ENCODE peak calls at places on chromosomes 6 and 20, in four cellular contexts. Z is right lobe of liver, H is uterus, Q is IMR-90. X is an unnamed sample. For H3K9me3, the result is how much of the 10 kb centered on the place peaks cover.

GRCh38 chr6:134930463-134930862 is 19.4 kb downstream of the ALDH8A1 start:
- DNase-seq in Z (peak), Q (no peak), H (no peak), X (no peak)

GRCh38 chr6:111646942-111647341 is 41.3 kb upstream of the TRAF3IP2 start:
- DNase-seq in Z (no peak), Q (peak), H (peak), X (no peak)

GRCh38 chr20:48690888-48691287 is 136.9 kb downstream of the PREX1 start:
- DNase-seq in Z (peak), H (no peak), Q (peak), X (peak)

GRCh38 chr6:127900935-127901334 is at the start of gene THEMIS:
- DNase-seq in H (no peak), Z (no peak), Q (no peak), X (peak)

GRCh38 chr20:51551186-51551585 is 8.7 kb upstream of the NFATC2 start:
- DNase-seq in H (no peak), Q (no peak), Z (no peak), X (no peak)

GRCh38 chr6:41640436-41640835 is 2.2 kb downstream of the MDFI start:
- DNase-seq in Z (no peak), Q (no peak), H (no peak), X (no peak)

GRCh38 chr20:3705970-3706739 is 6.2 kb downstream of the SIGLEC1 start:
- DNase-seq in H (no peak), Z (peak), Q (no peak), X (no peak)

GRCh38 chr6:88914180-88914579 is 49.2 kb downstream of the RNGTT start:
- DNase-seq in Q (no peak), Z (no peak), H (no peak), X (no peak)

GRCh38 chr6:110328231-110328630 is 29.9 kb downstream of the METTL24 start:
- DNase-seq in H (no peak), Q (peak), Z (no peak), X (no peak)

GRCh38 chr6:125050663-125051318 is 88.6 kb downstream of the RNF217 start:
- DNase-seq in H (no peak), Q (peak), Z (no peak), X (no peak)

DNA sequence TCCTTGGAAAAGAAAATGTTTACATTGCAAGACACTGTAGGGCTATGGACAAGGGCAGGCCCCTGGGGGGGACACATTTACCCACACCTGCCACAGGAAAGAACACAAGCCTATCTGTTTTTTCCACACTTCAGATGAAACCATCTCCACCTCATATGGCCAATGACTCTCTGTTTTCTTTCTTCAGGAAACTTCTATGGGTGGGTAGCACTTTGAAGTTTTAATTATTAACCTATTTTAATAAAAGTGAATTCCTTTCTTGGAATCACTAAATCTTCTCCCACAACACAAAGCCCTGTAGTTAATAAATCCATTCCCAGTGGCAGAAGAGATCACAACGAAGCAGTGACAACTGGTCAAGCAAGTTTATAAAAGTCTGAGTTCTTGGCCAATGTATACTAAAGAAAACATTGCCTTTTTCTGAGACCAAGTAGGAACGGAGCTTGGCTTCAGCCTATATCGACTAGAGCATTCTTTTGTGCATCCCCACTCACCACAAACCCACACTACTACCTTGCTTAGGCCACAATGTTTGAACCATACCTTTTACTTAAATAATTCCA is 125.1 kb upstream of the CARMIL1 start:
- DNase-seq in H (no peak), Q (no peak), Z (no peak), X (no peak)
- H3K9me3 ChIP-seq in H (under half), Q (under half), Z (under half), X (under half)

DNA sequence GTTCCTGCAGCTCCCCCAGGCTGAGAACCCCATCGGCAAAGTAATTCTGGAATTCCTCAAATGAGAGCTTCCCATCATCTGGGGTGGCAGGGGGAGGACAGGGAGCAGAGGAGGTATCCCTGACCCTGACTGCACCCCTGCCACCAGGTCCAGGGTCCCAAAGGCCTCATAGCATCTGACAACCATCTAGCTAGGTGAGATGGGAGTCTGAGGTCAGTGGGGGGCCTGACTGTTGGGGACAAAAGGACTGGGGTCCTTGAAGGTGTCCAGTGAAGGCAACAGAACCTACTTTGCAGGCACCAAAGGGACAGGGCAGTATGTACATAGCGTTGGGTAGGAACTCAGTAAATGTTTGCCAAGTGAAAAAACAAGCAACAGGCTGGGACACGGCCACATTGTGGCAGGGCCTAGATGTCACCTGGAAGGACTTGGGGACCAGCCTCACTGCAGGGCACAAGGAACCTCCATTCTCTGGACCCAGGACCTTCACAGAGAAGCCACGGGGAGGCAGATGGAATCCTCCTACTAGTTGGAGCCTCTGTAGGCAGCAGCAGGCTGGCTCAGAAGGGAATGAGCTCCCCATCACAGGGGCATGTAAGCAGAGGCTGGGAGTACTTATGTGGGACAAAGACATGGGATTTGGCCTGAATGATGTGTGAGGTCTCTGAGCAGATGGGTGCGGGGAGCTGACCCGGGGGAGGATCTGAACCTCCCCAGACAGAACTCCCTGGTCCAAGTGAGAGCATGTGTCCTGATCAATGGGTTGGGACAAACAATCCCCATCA is 3.3 kb downstream of the NECAB3 start:
- DNase-seq in H (no peak), Q (no peak), Z (no peak), X (no peak)
- H3K27ac ChIP-seq in H (no peak), Q (no peak), Z (no peak), X (no peak)

DNA sequence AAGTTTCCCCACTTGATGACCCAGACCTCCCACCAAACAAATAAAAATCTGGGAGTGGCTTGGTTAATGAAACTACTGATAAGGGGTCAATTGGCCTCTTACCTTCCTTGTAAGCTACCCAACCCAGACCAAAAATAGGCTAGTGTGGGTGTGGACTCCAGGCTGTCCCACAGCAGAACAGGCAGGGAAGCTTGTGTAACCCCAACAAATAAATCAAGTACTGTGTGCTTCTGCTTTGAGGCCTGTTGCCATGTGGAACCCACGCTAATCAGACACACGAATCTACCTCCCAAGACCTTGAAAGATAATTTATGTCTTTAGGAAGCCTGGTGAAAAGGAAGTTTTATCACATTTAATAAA is 33.7 kb upstream of the PAQR8 start:
- DNase-seq in H (no peak), Q (no peak), Z (no peak), X (no peak)
- TF ChIP-seq POLR2A in H (no peak), Q (no peak), Z (no peak), X (no peak)

GRCh38 chr20:47524385-47524784 is 22.7 kb downstream of the NCOA3 start:
- DNase-seq in Q (no peak), H (no peak), Z (no peak), X (no peak)

GRCh38 chr20:47527004-47527800 is 25.5 kb downstream of the NCOA3 start:
- DNase-seq in Z (no peak), Q (no peak), H (no peak), X (no peak)

GRCh38 chr20:47515843-47516242 is 14.2 kb downstream of the NCOA3 start:
- DNase-seq in Q (no peak), H (no peak), Z (no peak), X (no peak)

DNA sequence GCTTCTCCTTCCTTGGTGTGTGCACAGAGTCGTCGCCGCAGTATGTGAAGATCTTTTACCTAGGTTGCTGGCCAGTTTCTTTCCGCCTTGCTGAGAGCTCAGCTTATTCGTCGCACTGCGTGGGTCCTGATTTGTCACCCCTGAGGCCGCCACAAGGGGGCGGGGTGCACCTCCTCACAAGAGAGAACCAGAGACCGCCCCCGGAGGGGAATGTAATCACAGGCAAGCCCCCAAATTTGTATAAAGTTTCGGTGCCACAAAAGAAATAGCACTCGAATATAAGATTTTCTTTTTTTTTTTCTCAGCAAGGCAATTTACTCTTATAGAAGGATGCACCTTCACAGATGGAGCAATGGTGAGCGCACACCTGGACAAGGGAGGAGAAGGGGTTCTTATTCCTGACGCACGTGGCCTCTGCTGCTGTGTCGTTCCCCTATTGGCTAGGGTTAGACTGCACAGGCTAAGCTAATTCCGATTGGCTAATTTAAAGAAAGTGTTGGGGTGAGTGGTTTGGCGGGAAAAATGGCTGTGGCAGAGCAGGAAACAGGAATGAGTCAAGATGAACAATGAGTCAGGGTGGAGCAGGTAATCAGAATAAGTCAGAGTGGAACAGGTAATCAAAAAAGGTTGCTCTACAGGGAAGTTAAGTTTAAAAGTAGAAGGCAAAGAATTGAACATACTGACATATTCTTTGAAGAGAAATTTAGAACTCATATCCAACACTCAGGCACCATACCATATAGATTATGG is 19.5 kb downstream of the NCOA3 start:
- DNase-seq in Z (no peak), H (no peak), Q (no peak), X (no peak)
- H3K9me3 ChIP-seq in Z (under half), H (under half), Q (under half), X (under half)

DNA sequence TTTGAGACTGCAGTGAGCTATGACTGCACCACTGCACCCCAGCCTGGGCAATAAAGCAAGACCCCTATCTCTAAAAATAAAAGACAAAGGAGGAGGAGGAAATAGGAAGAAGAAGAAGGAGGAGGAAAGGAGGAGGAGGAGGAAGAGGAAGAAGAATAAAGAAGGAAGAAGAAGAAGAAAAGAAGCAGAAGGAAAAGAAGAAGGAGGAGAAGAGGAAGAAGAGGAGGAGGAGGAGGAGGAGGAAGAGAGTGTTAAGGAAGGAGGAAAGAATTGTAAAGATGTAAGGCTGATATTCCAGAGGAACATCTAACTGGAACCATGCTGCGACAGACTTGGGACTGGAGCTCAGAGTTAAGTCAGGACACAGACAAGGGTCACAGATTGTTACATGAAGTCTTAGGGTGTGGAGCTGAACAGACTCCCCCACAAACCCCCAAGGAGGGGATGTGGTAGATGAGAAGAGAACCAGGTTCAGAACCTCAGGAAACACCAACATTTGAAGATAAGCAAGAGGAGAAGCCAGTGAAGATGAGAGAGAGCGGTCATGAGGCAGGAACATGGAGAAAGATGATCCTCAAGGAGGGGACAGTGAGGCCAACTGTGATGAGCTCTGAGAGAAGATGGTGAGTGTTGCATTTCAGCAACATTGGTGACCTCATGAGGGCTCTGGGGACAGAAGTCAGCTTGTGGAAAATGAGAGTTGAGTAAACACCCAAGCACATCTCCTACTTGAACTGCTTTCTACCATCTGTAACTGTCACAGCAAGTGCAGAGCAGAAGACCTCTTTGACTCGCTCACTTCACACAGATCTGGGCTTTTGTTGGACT is 118.2 kb downstream of the CD164 start:
- DNase-seq in H (no peak), Q (no peak), Z (no peak), X (no peak)
- H3K27ac ChIP-seq in H (no peak), Q (no peak), Z (no peak), X (no peak)

GRCh38 chr20:31595380-31595653 is 9.8 kb upstream of the ID1 start:
- DNase-seq in H (no peak), Z (no peak), Q (no peak), X (no peak)

GRCh38 chr20:31597483-31597858 is 7.6 kb upstream of the ID1 start:
- DNase-seq in H (no peak), Z (no peak), Q (no peak), X (no peak)

GRCh38 chr20:31594558-31595379 is 10.3 kb upstream of the ID1 start:
- DNase-seq in Z (no peak), Q (no peak), H (no peak), X (no peak)

GRCh38 chr20:31596831-31597482 is 8.1 kb upstream of the ID1 start:
- DNase-seq in H (no peak), Q (no peak), Z (no peak), X (no peak)

DNA sequence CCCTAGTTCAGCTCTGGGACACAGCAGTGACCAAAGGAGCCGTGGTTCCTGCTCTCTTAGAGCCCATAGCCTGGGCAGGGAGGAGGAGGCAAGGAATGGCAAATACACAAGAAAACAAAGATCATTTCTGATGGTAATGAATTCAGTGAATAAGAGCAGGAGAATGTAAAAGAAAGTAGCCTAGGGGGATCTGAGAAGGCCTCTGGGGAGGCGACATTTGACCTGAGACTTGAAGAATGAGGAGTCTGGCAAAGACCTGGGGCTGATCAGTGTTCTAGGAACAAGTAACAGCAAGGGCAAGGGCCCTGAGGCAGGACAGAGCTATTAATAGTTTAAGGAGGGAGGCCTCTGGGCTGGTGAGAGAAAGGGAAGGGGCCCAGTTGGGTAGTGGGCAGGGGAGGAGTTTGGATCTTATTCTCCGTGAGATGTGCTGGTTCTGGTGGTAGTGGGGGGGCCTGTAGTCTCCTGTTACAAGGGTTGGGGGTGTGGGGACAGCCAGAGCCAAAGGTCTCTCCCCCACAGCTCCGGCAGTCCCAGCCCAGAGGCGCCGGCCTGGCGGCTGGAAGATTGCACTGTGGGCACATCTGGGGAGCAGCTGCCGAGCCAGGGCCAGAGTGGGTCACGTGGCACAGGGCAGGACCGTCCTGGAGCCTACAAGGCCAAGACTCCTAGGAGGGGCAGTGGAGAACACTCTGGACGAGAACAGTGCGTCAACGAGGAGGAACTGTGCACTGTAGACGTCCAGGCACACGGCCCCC is 9.3 kb upstream of the ID1 start:
- DNase-seq in Q (peak), H (peak), Z (peak), X (peak)
- TF ChIP-seq POLR2A in Q (peak), H (no peak), Z (no peak), X (peak)

GRCh38 chr6:106807946-106808611 is 166.4 kb downstream of the CD24 start:
- DNase-seq in Q (no peak), Z (no peak), H (no peak), X (no peak)
- H3K9me3 ChIP-seq in Q (under half), Z (under half), H (under half), X (under half)

X was measured in Peyer's patch.